ENCODE peak calls at places on chromosomes 5 and 9, in nine cellular contexts. Q, U, A, W, O, P, B, S and X are unnamed samples.

GRCh38 chr9:87086536-87086935 is 139.2 kb upstream of the GAS1 start:
- DNase-seq in S (no peak), A (no peak), U (no peak), P (no peak), W (no peak), O (no peak), Q (no peak), B (no peak), X (no peak)

GRCh38 chr5:117713585-117714198 is 1139.1 kb upstream of the SEMA6A start:
- DNase-seq in S (no peak), P (peak; percentile 0), Q (no peak), B (no peak), A (no peak), O (no peak), W (no peak), U (no peak), X (no peak)

GRCh38 chr5:72241346-72242003 is 78.6 kb downstream of the MRPS27 start:
- DNase-seq in B (no peak), U (no peak), W (peak; percentile 71), Q (no peak), O (no peak), P (no peak), A (no peak), S (no peak), X (no peak)

GRCh38 chr9:76181020-76181641 is 213.1 kb downstream of the RFK start:
- DNase-seq in U (no peak), A (peak; percentile 34), W (no peak), P (peak; percentile 47), O (no peak), S (no peak), Q (no peak), B (no peak), X (no peak)

GRCh38 chr5:78547171-78547570 is 101.4 kb downstream of the LHFPL2 start:
- DNase-seq in Q (no peak), P (peak; percentile 75), O (no peak), A (no peak), W (no peak), B (peak; percentile 42), U (no peak), S (no peak), X (no peak)

GRCh38 chr5:132064738-132065331 is 4.4 kb downstream of the IL3 start:
- DNase-seq in W (peak; percentile 81), Q (peak; percentile 65), B (peak; percentile 67), U (peak; percentile 69), S (peak; percentile 87), P (peak; percentile 80), A (no peak), O (peak; percentile 81), X (peak; percentile 91)

GRCh38 chr9:77679696-77680359 is 31.7 kb upstream of the GNA14 start:
- DNase-seq in W (no peak), P (no peak), A (no peak), Q (no peak), B (no peak), O (no peak), S (no peak), U (no peak), X (no peak)

GRCh38 chr5:134139891-134140469 is 25.5 kb downstream of the TCF7 start:
- DNase-seq in S (no peak), W (no peak), P (no peak), A (no peak), O (no peak), U (no peak), B (peak; percentile 5), Q (no peak), X (no peak)

GRCh38 chr9:132937463-132937901 is 6.9 kb downstream of the TSC1 start:
- DNase-seq in O (no peak), A (no peak), Q (no peak), B (no peak), W (no peak), P (peak; percentile 10), S (no peak), U (no peak), X (no peak)

GRCh38 chr9:92324889-92325268 is 271 bp downstream of the NOL8 start:
- DNase-seq in Q (no peak), A (no peak), S (no peak), O (peak; percentile 69), U (no peak), P (no peak), W (no peak), B (no peak), X (no peak)

GRCh38 chr9:33165263-33166151 is 1.6 kb downstream of the B4GALT1 start:
- DNase-seq in Q (no peak), A (peak; percentile 96), S (no peak), P (peak; percentile 98), W (no peak), O (peak; percentile 27), U (peak; percentile 26), B (peak; percentile 83), X (no peak)

GRCh38 chr5:151675225-151675955 is 11.3 kb downstream of the SPARC start:
- DNase-seq in W (no peak), O (no peak), Q (no peak), B (peak; percentile 18), A (no peak), U (no peak), P (peak; percentile 61), S (no peak), X (no peak)

GRCh38 chr5:151678146-151678545 is 8.6 kb downstream of the SPARC start:
- DNase-seq in U (no peak), W (no peak), B (peak; percentile 28), A (no peak), P (peak; percentile 76), O (no peak), S (no peak), Q (no peak), X (no peak)

GRCh38 chr5:151676719-151677118 is 10.0 kb downstream of the SPARC start:
- DNase-seq in W (peak; percentile 20), A (no peak), P (no peak), U (no peak), O (no peak), B (peak; percentile 12), S (no peak), Q (no peak), X (no peak)

GRCh38 chr5:151678713-151679112 is 8.0 kb downstream of the SPARC start:
- DNase-seq in B (peak; percentile 15), O (no peak), S (no peak), W (no peak), A (no peak), Q (no peak), U (no peak), P (no peak), X (no peak)

GRCh38 chr5:151675956-151676712 is 10.6 kb downstream of the SPARC start:
- DNase-seq in S (no peak), B (peak; percentile 26), Q (no peak), U (no peak), O (no peak), W (no peak), A (no peak), P (no peak), X (no peak)
- H3K4me3 ChIP-seq in S (no peak overlapping the region), B (no peak overlapping the region), Q (no peak overlapping the region), U (no peak overlapping the region), O (no peak overlapping the region), W (no peak overlapping the region), A (no peak overlapping the region), P (no peak overlapping the region), X (no peak overlapping the region)

DNA sequence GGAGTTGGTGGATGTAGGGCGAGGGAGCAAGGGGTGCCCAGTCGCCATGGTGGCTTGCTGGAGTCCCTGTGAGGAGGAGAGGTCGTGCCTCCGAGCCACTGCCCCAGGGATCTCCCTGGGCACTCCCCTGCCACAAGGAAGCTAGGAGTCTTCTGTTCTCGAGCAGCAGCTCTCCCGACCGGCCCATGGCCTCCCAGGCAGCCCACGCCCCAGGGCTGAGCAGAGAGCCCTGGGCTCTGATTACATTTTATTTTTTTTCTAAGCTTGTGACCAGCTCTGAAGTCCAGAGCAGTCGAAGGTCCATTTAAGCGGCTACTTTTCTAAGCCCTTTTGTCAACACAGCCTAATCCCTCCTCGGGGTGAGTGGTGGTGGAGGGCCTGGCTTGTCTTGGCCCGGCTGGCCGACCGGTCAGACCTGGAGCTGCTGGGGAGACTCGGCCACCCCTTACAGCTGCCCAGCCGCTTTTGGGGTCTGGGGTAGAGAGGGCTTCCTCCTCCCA is 2.1 kb downstream of the RXRA start:
- DNase-seq in P (peak; percentile 25), U (no peak), B (no peak), O (no peak), S (no peak), A (no peak), Q (no peak), W (peak; percentile 93), X (peak; percentile 73)
- H3K4me3 ChIP-seq in P (peak overlapping the region; percentile 61), U (no peak overlapping the region), B (peak overlapping the region; percentile 86), O (no peak overlapping the region), S (peak overlapping the region; percentile 91), A (peak overlapping the region; percentile 77), Q (no peak overlapping the region), W (peak overlapping the region; percentile 98), X (no peak overlapping the region)

GRCh38 chr5:133114933-133115310 is 63.1 kb downstream of the HSPA4 start:
- DNase-seq in B (no peak), W (no peak), S (no peak), A (no peak), O (no peak), U (no peak), P (no peak), Q (no peak), X (no peak)
- H3K4me3 ChIP-seq in B (no peak overlapping the region), W (no peak overlapping the region), S (no peak overlapping the region), A (no peak overlapping the region), O (no peak overlapping the region), U (no peak overlapping the region), P (no peak overlapping the region), Q (no peak overlapping the region), X (no peak overlapping the region)

DNA sequence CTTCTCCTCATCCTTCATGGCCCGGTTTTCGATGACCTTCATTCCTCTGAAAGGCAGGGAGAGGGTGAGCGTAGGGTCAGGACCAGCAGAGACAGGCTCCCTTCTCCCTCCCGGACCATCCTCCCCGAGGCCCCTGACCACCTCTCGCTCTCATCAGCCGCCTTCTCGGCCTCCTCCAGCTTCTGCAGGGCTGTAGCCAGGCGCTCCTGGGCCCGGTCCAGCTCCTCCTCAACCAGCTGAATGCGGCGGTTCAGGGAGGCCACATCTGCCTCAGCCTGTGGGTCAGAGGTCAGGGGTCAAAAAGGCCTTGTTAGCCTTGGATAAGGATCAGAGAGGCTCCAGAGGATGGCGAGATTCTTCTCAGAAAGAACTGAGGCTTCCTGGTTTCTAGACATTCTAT is 4.2 kb downstream of the TPM2 start:
- DNase-seq in U (no peak), W (no peak), Q (no peak), P (no peak), B (no peak), S (no peak), O (no peak), A (no peak), X (no peak)
- H3K4me3 ChIP-seq in U (no peak overlapping the region), W (no peak overlapping the region), Q (no peak overlapping the region), P (no peak overlapping the region), B (peak overlapping the region; percentile 94), S (no peak overlapping the region), O (no peak overlapping the region), A (no peak overlapping the region), X (no peak overlapping the region)

GRCh38 chr5:176646049-176646706 is 1.1 kb upstream of the TSPAN17 start:
- DNase-seq in U (no peak), O (no peak), W (no peak), B (no peak), S (no peak), A (no peak), Q (no peak), P (no peak), X (no peak)
- H3K4me3 ChIP-seq in U (peak overlapping the region; percentile 50), O (peak overlapping the region; percentile 31), W (no peak overlapping the region), B (no peak overlapping the region), S (no peak overlapping the region), A (no peak overlapping the region), Q (peak overlapping the region; percentile 62), P (no peak overlapping the region), X (no peak overlapping the region)

GRCh38 chr5:93221-93980 is 1.4 kb downstream of the PLEKHG4B start:
- DNase-seq in S (no peak), U (no peak), W (no peak), B (no peak), O (no peak), P (no peak), A (no peak), Q (no peak), X (peak; percentile 47)
- H3K4me3 ChIP-seq in S (no peak overlapping the region), U (no peak overlapping the region), W (peak overlapping the region; percentile 68), B (no peak overlapping the region), O (no peak overlapping the region), P (no peak overlapping the region), A (no peak overlapping the region), Q (no peak overlapping the region), X (no peak overlapping the region)